ENCODE peak calls at places on chromosomes 5 and 9, in eight cellular contexts. L, J, P, S, M, Z, K and A are unnamed samples.

GRCh38 chr9:91522496-91522895 is 98.9 kb upstream of the NFIL3 start:
- DNase-seq in Z (no peak), K (no peak), L (no peak), J (no peak), P (no peak), M (no peak), S (no peak), A (no peak)

GRCh38 chr9:132301521-132301920 is 53.3 kb downstream of the SETX start:
- DNase-seq in L (no peak), S (no peak), Z (no peak), M (no peak), J (no peak), K (no peak), P (no peak), A (no peak)

GRCh38 chr5:149345147-149345891 is at the start of gene GRPEL2:
- DNase-seq in K (peak; percentile 96), P (peak; percentile 98), M (peak; percentile 98), Z (peak; percentile 87), S (peak; percentile 98), L (peak; percentile 97), J (peak; percentile 94), A (peak; percentile 92)

GRCh38 chr5:155833282-155833681 is 493.7 kb upstream of the SGCD start:
- DNase-seq in Z (no peak), P (no peak), S (no peak), J (no peak), L (no peak), M (peak; percentile 15), K (peak; percentile 14), A (no peak)

GRCh38 chr5:16931334-16932110 is 4.6 kb downstream of the MYO10 start:
- DNase-seq in M (no peak), J (peak; percentile 67), S (no peak), P (peak; percentile 51), K (peak; percentile 39), L (no peak), Z (no peak), A (no peak)

GRCh38 chr9:108021311-108021710 is 531.7 kb upstream of the KLF4 start:
- DNase-seq in P (no peak), Z (no peak), J (no peak), M (no peak), L (no peak), K (no peak), S (no peak), A (no peak)

GRCh38 chr9:72477862-72478564 is 43.4 kb upstream of the TMC1 start:
- DNase-seq in M (peak; percentile 48), K (no peak), P (peak; percentile 73), L (peak; percentile 76), J (peak; percentile 69), S (no peak), Z (no peak), A (peak; percentile 25)

GRCh38 chr5:68216737-68217231 is 1.2 kb downstream of the PIK3R1 start:
- DNase-seq in M (no peak), K (no peak), S (no peak), L (peak; percentile 50), Z (no peak), J (no peak), P (no peak), A (peak; percentile 34)

GRCh38 chr9:124477211-124478013 is 27.2 kb downstream of the ADGRD2 start:
- DNase-seq in K (no peak), L (no peak), Z (no peak), P (peak; percentile 5), M (peak; percentile 64), J (no peak), S (no peak), A (peak; percentile 89)

GRCh38 chr9:124479947-124480620 is 27.1 kb downstream of the NR5A1 start:
- DNase-seq in Z (no peak), M (no peak), P (no peak), L (no peak), K (no peak), S (no peak), J (no peak), A (no peak)

GRCh38 chr9:124475868-124476690 is 25.8 kb downstream of the ADGRD2 start:
- DNase-seq in M (no peak), K (no peak), L (no peak), Z (no peak), P (no peak), S (no peak), J (no peak), A (no peak)

GRCh38 chr9:124479371-124479770 is 27.8 kb downstream of the NR5A1 start:
- DNase-seq in L (no peak), K (no peak), J (no peak), S (no peak), M (no peak), P (no peak), Z (no peak), A (no peak)

DNA sequence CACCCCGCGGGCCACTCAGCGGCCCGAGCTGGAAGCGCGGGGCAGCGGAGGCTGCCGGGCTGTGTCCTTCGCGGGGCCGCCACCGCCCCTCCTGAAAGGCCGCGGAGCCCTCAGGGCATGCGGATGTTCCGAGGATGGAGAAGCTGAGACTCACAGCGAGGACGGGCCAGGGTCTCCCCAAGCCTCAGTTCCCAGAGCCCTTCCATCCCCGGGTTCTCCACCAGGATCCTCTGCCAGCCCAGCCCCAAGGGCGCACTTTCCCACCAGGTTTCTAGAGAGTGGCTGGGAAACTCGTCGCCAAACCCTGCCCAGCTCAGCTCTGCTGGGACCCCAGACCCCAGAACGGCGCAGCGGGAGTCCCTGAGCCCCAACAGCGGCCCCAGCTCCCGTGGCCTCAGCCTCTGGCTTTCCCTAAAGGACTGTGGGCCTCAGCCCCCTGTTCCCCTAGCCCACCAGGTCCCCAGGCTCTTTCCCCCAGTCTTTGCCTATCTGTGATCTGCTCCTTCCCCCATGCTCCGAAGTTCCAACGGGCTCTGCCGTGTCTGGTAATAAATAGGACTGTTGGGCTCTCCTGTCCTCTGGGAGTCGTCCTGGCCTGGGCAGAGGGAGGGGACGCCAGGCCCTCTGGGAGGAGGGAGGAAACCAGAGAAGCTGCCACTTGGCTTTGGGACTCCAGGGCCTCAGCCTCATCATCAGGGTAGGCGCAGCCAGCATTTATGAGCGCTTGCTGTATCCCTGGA is 27.9 kb downstream of the ADGRD2 start:
- DNase-seq in P (no peak), M (peak; percentile 76), Z (no peak), J (no peak), K (no peak), S (no peak), L (no peak), A (no peak)
- H3K4me3 ChIP-seq in P (peak overlapping the region; percentile 21), M (peak overlapping the region; percentile 55), Z (no peak overlapping the region), J (no peak overlapping the region), K (no peak overlapping the region), S (no peak overlapping the region), L (no peak overlapping the region), A (peak overlapping the region; percentile 49)

GRCh38 chr9:975740-976257 is 656 bp upstream of the DMRT3 start:
- DNase-seq in L (no peak), K (no peak), Z (no peak), J (no peak), P (no peak), M (no peak), S (no peak), A (peak; percentile 24)

GRCh38 chr9:978117-978830 is 1.8 kb downstream of the DMRT3 start:
- DNase-seq in J (no peak), Z (no peak), L (no peak), P (no peak), S (no peak), K (no peak), M (peak; percentile 52), A (peak; percentile 51)

GRCh38 chr9:977361-978116 is 1.1 kb downstream of the DMRT3 start:
- DNase-seq in L (no peak), S (no peak), K (no peak), J (no peak), M (peak; percentile 30), P (no peak), Z (no peak), A (peak; percentile 73)

GRCh38 chr9:976258-976804 is at the start of gene DMRT3:
- DNase-seq in P (no peak), J (no peak), L (no peak), Z (no peak), S (no peak), K (peak; percentile 91), M (peak; percentile 88), A (peak; percentile 94)

DNA sequence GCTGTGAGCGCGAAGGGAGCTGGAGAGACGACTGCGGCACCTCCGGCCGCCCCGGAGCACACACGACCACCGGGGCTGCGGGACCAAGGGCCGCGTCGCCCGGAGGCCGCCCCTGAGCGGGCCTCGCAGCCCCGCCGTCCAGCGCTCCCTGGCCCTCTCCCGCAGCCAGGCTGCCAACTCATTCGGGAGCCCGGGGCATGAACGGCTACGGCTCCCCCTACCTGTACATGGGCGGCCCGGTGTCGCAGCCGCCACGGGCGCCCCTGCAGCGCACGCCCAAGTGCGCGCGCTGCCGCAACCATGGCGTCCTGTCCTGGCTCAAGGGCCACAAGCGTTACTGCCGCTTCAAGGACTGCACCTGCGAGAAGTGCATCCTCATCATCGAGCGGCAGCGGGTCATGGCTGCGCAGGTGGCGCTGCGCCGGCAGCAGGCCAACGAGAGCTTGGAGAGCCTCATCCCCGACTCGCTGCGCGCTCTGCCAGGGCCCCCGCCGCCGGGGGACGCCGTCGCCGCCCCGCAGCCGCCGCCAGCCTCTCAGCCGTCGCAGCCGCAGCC is 428 bp downstream of the DMRT3 start:
- DNase-seq in K (peak; percentile 49), J (no peak), P (no peak), S (no peak), L (no peak), M (peak; percentile 65), Z (no peak), A (peak; percentile 85)
- H3K27me3 ChIP-seq in K (peaks cover 15% of the 10 kb centered on the region), J (peaks cover 25% of the 10 kb centered on the region), P (peaks cover 100% of the 10 kb centered on the region), S (no peaks in the 10 kb centered on the region), L (peaks cover 89% of the 10 kb centered on the region), M (peaks cover 100% of the 10 kb centered on the region), Z (peaks cover 97% of the 10 kb centered on the region), A (peaks cover 98% of the 10 kb centered on the region)

GRCh38 chr9:70873506-70873905 is 247.9 kb downstream of the TRPM3 start:
- DNase-seq in P (no peak), M (no peak), S (no peak), L (no peak), J (no peak), K (no peak), Z (no peak), A (no peak)

GRCh38 chr9:70865471-70865870 is 255.9 kb downstream of the TRPM3 start:
- DNase-seq in M (no peak), K (no peak), S (no peak), P (peak; percentile 58), J (no peak), Z (no peak), L (no peak), A (no peak)

GRCh38 chr9:70868661-70869652 is 252.5 kb downstream of the TRPM3 start:
- DNase-seq in P (peak; percentile 92), K (peak; percentile 85), Z (no peak), J (no peak), M (no peak), S (no peak), L (no peak), A (no peak)

GRCh38 chr9:70868044-70868443 is 253.4 kb downstream of the TRPM3 start:
- DNase-seq in J (no peak), M (no peak), K (no peak), P (no peak), Z (no peak), L (no peak), S (no peak), A (no peak)
- H3K4me3 ChIP-seq in J (no peak overlapping the region), M (no peak overlapping the region), K (peak overlapping the region; percentile 37), P (no peak overlapping the region), Z (no peak overlapping the region), L (no peak overlapping the region), S (peak overlapping the region; percentile 92), A (no peak overlapping the region)

GRCh38 chr5:479566-480319 is 36.8 kb downstream of the EXOC3 start:
- DNase-seq in S (no peak), L (no peak), Z (no peak), P (no peak), J (no peak), K (no peak), M (no peak), A (no peak)

GRCh38 chr5:477871-478270 is 34.9 kb downstream of the EXOC3 start:
- DNase-seq in S (no peak), M (no peak), P (no peak), K (no peak), Z (no peak), J (no peak), L (no peak), A (no peak)

GRCh38 chr5:477247-477646 is 34.3 kb downstream of the EXOC3 start:
- DNase-seq in S (peak; percentile 67), M (no peak), J (no peak), Z (no peak), P (no peak), L (no peak), K (no peak), A (no peak)

GRCh38 chr5:478982-479535 is 36.1 kb downstream of the EXOC3 start:
- DNase-seq in L (no peak), P (no peak), S (no peak), K (no peak), M (no peak), J (no peak), Z (no peak), A (no peak)

GRCh38 chr5:478355-478981 is 35.5 kb downstream of the EXOC3 start:
- DNase-seq in K (no peak), Z (no peak), J (no peak), S (no peak), P (no peak), L (no peak), M (no peak), A (no peak)
- H3K27me3 ChIP-seq in K (peaks cover 24% of the 10 kb centered on the region), Z (peaks cover 84% of the 10 kb centered on the region), J (peaks cover 38% of the 10 kb centered on the region), S (no peaks in the 10 kb centered on the region), P (peaks cover 18% of the 10 kb centered on the region), L (peaks cover 66% of the 10 kb centered on the region), M (peaks cover 33% of the 10 kb centered on the region), A (peaks cover 26% of the 10 kb centered on the region)